ENCODE peak calls at places on chromosomes 6 and 20, in five cellular contexts. P, U, B, I and O are unnamed samples.

GRCh38 chr6:124854338-124854922 is 107.8 kb upstream of the RNF217 start:
- DNase-seq in P (no peak), U (no peak), B (no peak), I (no peak), O (no peak)

GRCh38 chr6:7241709-7242645 is 71.0 kb downstream of the SSR1 start:
- DNase-seq in P (no peak), U (no peak), B (no peak), I (no peak), O (no peak)

GRCh38 chr6:162372092-162372491 is 355.5 kb downstream of the PRKN start:
- DNase-seq in P (no peak), U (no peak), B (no peak), I (no peak), O (no peak)

GRCh38 chr6:74434165-74434564 is 738.2 kb downstream of the CD109 start:
- DNase-seq in P (no peak), U (no peak), B (no peak), I (no peak), O (no peak)

GRCh38 chr20:2470051-2470431 is 548 bp downstream of the SNRPB start:
- DNase-seq in P (peak), U (peak), B (peak), I (peak), O (no peak)

GRCh38 chr20:14888172-14888571 is 550.8 kb upstream of the FLRT3 start:
- DNase-seq in P (no peak), U (no peak), B (no peak), I (peak), O (no peak)

GRCh38 chr6:158381214-158381613 is 68.9 kb downstream of the TULP4 start:
- DNase-seq in P (no peak), U (no peak), B (no peak), I (no peak), O (no peak)

GRCh38 chr20:52047811-52048302 is 143.7 kb downstream of the ZFP64 start:
- DNase-seq in P (no peak), U (no peak), B (no peak), I (no peak), O (peak)

GRCh38 chr6:131381052-131381451 is 192.0 kb upstream of the ARG1 start:
- DNase-seq in P (no peak), U (no peak), B (no peak), I (no peak), O (no peak)

GRCh38 chr6:131381694-131382093 is 191.3 kb upstream of the ARG1 start:
- DNase-seq in P (no peak), U (no peak), B (no peak), I (no peak), O (no peak)

GRCh38 chr6:131379951-131380350 is 193.1 kb upstream of the ARG1 start:
- DNase-seq in P (no peak), U (no peak), B (no peak), I (no peak), O (no peak)

GRCh38 chr6:131382646-131383045 is 190.4 kb upstream of the ARG1 start:
- DNase-seq in P (no peak), U (no peak), B (no peak), I (no peak), O (no peak)

GRCh38 chr6:131383421-131384411 is 189.3 kb upstream of the ARG1 start:
- DNase-seq in P (no peak), U (no peak), B (no peak), I (no peak), O (no peak)
- TF ChIP-seq CHD2 in P (no peak), U (no peak), B (no peak), I (no peak), O (no peak)

DNA sequence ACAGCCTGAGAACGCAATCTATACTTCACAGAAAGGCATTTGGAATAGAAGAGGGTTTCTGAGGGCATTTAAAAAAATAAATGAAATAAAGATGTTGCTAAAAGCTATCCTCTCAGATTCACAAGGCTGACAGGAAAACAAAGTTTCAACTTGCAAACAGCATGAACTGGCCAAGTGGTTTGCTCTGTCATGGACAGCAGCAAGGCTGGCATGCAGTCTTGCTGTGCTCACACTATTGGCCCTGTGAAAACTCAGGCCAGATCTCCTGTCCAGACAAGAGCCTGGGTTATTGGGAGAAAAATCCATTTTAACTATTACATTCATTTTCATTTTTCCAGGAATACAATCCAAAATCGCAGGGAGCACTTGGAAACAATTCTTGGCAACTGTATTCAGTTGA is 506.2 kb upstream of the SLC35B3 start:
- DNase-seq in P (no peak), U (no peak), B (no peak), I (no peak), O (no peak)
- TF ChIP-seq CHD2 in P (no peak), U (no peak), B (no peak), I (no peak), O (no peak)

GRCh38 chr6:109050447-109051102 is 44.1 kb downstream of the SESN1 start:
- DNase-seq in P (no peak), U (no peak), B (no peak), I (no peak), O (no peak)

GRCh38 chr6:109048670-109049415 is 45.8 kb downstream of the SESN1 start:
- DNase-seq in P (no peak), U (no peak), B (no peak), I (no peak), O (no peak)

GRCh38 chr6:109048176-109048575 is 46.5 kb downstream of the SESN1 start:
- DNase-seq in P (no peak), U (no peak), B (no peak), I (no peak), O (no peak)

GRCh38 chr6:109051301-109051700 is 43.3 kb downstream of the SESN1 start:
- DNase-seq in P (no peak), U (no peak), B (no peak), I (no peak), O (no peak)

DNA sequence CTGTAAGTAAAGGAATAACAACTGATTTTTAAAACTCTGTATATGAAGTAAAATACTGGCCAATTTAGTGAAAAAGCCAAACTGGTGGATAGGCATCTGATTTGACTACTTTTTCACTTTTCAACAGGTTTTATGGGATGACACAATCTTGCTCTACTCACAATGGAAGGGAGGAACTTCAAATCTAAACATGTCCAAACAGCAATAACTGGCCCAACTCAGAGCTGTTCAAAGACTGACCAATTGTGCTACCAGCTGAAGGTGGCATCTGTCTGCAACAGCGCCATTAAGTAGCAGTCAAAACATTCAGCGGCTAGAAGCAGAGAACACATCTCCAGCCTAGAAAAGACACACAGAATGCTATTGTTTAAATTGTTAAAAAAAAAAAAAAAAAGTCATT is 44.6 kb downstream of the SESN1 start:
- DNase-seq in P (no peak), U (no peak), B (no peak), I (no peak), O (no peak)
- TF ChIP-seq CHD2 in P (no peak), U (no peak), B (no peak), I (no peak), O (no peak)

GRCh38 chr6:52724406-52725121 is 38.7 kb downstream of the GSTA2 start:
- DNase-seq in P (peak), U (peak), B (peak), I (peak), O (peak)
- TF ChIP-seq CHD2 in P (no peak), U (no peak), B (no peak), I (no peak), O (no peak)

GRCh38 chr20:22810030-22810429 is 225.1 kb upstream of the SSTR4 start:
- DNase-seq in P (no peak), U (no peak), B (no peak), I (no peak), O (no peak)

GRCh38 chr20:22808628-22809027 is 224.3 kb upstream of the FOXA2 start:
- DNase-seq in P (no peak), U (no peak), B (no peak), I (no peak), O (no peak)

GRCh38 chr20:22805970-22806369 is 221.6 kb upstream of the FOXA2 start:
- DNase-seq in P (no peak), U (no peak), B (no peak), I (no peak), O (no peak)

GRCh38 chr20:22807045-22807444 is 222.7 kb upstream of the FOXA2 start:
- DNase-seq in P (no peak), U (peak), B (no peak), I (no peak), O (no peak)

DNA sequence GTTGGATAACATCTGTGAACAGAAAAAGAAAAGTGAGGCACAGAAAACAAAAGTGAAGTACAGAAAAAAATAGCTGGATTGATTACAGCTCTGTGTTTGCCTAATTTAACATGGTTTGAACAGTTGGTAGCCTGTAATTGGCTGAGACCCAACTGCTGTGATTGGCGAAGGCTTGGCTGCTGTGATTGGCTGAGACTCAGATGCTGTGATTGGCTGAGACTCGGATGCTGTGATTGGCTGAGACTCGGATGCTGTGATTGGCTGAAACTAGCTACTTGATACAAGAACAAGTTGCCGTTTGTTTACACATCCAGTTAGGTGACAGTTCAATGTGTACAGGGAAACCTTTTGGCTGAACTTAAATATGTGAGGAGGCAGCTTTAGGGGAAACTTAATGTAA is 223.3 kb upstream of the FOXA2 start:
- DNase-seq in P (no peak), U (no peak), B (no peak), I (peak), O (peak)
- TF ChIP-seq CHD2 in P (no peak), U (no peak), B (no peak), I (no peak), O (no peak)

GRCh38 chr6:34549056-34549803 is 6.9 kb downstream of the SPDEF start:
- DNase-seq in P (no peak), U (no peak), B (no peak), I (no peak), O (no peak)

GRCh38 chr6:34544052-34544604 is 12.0 kb downstream of the SPDEF start:
- DNase-seq in P (no peak), U (no peak), B (no peak), I (no peak), O (no peak)

GRCh38 chr6:34544776-34545471 is 11.2 kb downstream of the SPDEF start:
- DNase-seq in P (no peak), U (no peak), B (peak), I (no peak), O (no peak)

GRCh38 chr6:34547921-34548644 is 8.0 kb downstream of the SPDEF start:
- DNase-seq in P (no peak), U (no peak), B (no peak), I (no peak), O (no peak)

GRCh38 chr6:34546551-34547321 is 9.4 kb downstream of the SPDEF start:
- DNase-seq in P (no peak), U (peak), B (no peak), I (no peak), O (no peak)
- TF ChIP-seq CHD2 in P (no peak), U (no peak), B (no peak), I (no peak), O (no peak)

GRCh38 chr6:36414481-36414880 is 27.0 kb upstream of the ETV7 start:
- DNase-seq in P (no peak), U (no peak), B (no peak), I (no peak), O (no peak)
- TF ChIP-seq CHD2 in P (no peak), U (no peak), B (no peak), I (no peak), O (no peak)

GRCh38 chr6:157335829-157336228 is 12.5 kb upstream of the TMEM242 start:
- DNase-seq in P (no peak), U (no peak), B (peak), I (no peak), O (no peak)
- TF ChIP-seq CHD2 in P (no peak), U (no peak), B (no peak), I (no peak), O (no peak)

DNA sequence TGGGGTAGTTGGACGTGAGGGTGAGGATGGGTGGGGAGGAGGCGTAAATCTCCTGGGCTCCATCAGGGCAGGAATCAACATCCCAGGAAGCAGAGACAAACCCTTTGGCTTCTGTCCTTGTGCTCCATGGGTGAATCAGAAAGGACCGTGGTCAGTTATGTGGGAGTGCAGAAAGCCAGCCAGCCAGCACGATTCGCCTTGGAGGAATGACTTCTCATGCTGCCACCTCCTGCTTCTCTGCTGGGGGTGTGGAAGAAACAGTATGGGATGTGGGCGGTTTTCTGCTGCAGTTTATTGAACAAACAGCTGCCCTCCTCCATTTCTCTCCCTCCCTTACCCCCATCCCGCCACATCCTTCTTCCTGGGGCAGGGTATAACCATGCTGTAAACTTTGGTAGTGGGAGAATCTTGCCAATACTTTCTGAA is 214.5 kb downstream of the SOX4 start:
- DNase-seq in P (no peak), U (no peak), B (no peak), I (no peak), O (peak)
- TF ChIP-seq CHD2 in P (no peak), U (no peak), B (no peak), I (no peak), O (no peak)